ENCODE peak calls at places on chromosome 18, in six cellular contexts. One of them, this sample, is unnamed.

GRCh38 chr18:48829443-48830149 is 121.2 kb downstream of the SMAD7 start:
- DNase-seq in cardiac fibroblast: no peak
- DNase-seq in body of pancreas: no peak
- DNase-seq in H1: no peak
- DNase-seq in HCT116: no peak
- DNase-seq in transverse colon: no peak
- DNase-seq in this sample: no peak

GRCh38 chr18:47050468-47050867 is 15.0 kb upstream of the ELOA2 start:
- DNase-seq in cardiac fibroblast: peak; percentile 75
- DNase-seq in body of pancreas: peak; percentile 15
- DNase-seq in H1: no peak
- DNase-seq in HCT116: peak; percentile 54
- DNase-seq in transverse colon: no peak
- DNase-seq in this sample: peak; percentile 47

GRCh38 chr18:63470751-63471150 is 6.0 kb upstream of the SERPINB5 start:
- DNase-seq in cardiac fibroblast: no peak
- DNase-seq in body of pancreas: no peak
- DNase-seq in H1: no peak
- DNase-seq in HCT116: no peak
- DNase-seq in transverse colon: no peak
- DNase-seq in this sample: no peak

GRCh38 chr18:45954070-45954712 is 12.9 kb downstream of the EPG5 start:
- DNase-seq in cardiac fibroblast: peak; percentile 95
- DNase-seq in body of pancreas: no peak
- DNase-seq in H1: no peak
- DNase-seq in HCT116: peak; percentile 7
- DNase-seq in transverse colon: no peak
- DNase-seq in this sample: peak; percentile 94

GRCh38 chr18:25805323-25805722 is 285.1 kb downstream of the SS18 start:
- DNase-seq in cardiac fibroblast: peak; percentile 51
- DNase-seq in body of pancreas: no peak
- DNase-seq in H1: no peak
- DNase-seq in HCT116: no peak
- DNase-seq in transverse colon: no peak
- DNase-seq in this sample: peak; percentile 42

GRCh38 chr18:79404567-79404910 is 8.8 kb downstream of the NFATC1 start:
- DNase-seq in cardiac fibroblast: no peak
- DNase-seq in body of pancreas: no peak
- DNase-seq in H1: no peak
- DNase-seq in HCT116: no peak
- DNase-seq in transverse colon: no peak
- DNase-seq in this sample: no peak

GRCh38 chr18:56556907-56557306 is 81.5 kb downstream of the TXNL1 start:
- DNase-seq in cardiac fibroblast: no peak
- DNase-seq in body of pancreas: no peak
- DNase-seq in H1: no peak
- DNase-seq in HCT116: no peak
- DNase-seq in transverse colon: no peak
- DNase-seq in this sample: no peak

GRCh38 chr18:10070581-10071000 is 156.8 kb downstream of the VAPA start:
- DNase-seq in cardiac fibroblast: no peak
- DNase-seq in body of pancreas: no peak
- DNase-seq in H1: no peak
- DNase-seq in HCT116: no peak
- DNase-seq in transverse colon: no peak
- DNase-seq in this sample: no peak

DNA sequence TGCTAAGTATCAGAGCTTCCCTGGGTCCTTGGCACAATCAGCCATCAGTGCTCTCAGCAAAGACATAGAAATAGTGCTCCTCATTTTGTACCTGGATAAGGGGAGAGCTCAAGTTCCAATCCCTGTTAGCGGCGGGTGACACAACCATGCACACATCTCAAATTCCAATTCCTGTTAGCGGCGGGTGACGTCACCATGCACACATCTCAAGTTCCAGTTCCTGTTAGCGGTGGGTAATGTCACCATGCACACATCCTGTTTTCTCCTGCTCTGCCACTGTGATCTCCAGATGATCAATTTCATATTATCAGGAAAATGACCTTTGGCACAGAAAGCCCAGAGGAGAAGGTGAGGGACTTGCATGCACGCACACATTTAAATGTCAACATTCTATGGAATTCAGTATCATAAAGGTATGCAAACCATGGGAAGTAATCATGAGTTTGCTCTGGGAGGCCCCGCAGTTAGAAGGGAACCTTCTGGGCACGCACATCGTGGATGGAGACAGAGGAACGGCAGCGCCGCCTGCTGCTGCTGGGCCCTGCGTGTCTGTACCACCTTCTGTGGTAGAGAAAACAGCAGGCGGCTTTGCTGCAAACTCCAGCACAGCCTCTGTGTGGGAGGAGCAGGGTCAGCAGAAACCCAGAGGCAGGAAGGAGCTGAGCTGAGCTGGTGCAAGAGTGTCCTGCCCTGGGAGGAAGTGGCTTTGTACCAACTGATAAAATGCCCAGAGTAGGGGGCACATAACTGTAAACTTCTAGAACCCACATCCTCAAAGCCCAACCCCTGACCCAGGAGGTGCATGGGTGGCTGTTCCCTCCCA is 77.8 kb downstream of the MBP start:
- DNase-seq in cardiac fibroblast: peak; percentile 87
- DNase-seq in body of pancreas: peak; percentile 61
- DNase-seq in H1: peak; percentile 33
- DNase-seq in HCT116: no peak
- DNase-seq in transverse colon: peak; percentile 82
- DNase-seq in this sample: peak; percentile 65
- TF ChIP-seq CTCF in cardiac fibroblast: peak; percentile 86
- TF ChIP-seq CTCF in body of pancreas: peak; percentile 31
- TF ChIP-seq CTCF in H1: peak; percentile 59
- TF ChIP-seq CTCF in HCT116: no peak
- TF ChIP-seq CTCF in transverse colon: peak; percentile 27
- TF ChIP-seq CTCF in this sample: peak; percentile 70

GRCh38 chr18:5397102-5397501 is 101.6 kb upstream of the ZBTB14 start:
- DNase-seq in cardiac fibroblast: no peak
- DNase-seq in body of pancreas: no peak
- DNase-seq in H1: no peak
- DNase-seq in HCT116: no peak
- DNase-seq in transverse colon: no peak
- DNase-seq in this sample: no peak

GRCh38 chr18:5388896-5389295 is 93.4 kb upstream of the ZBTB14 start:
- DNase-seq in cardiac fibroblast: no peak
- DNase-seq in body of pancreas: no peak
- DNase-seq in H1: no peak
- DNase-seq in HCT116: no peak
- DNase-seq in transverse colon: no peak
- DNase-seq in this sample: no peak

GRCh38 chr18:5393779-5394178 is 98.3 kb upstream of the ZBTB14 start:
- DNase-seq in cardiac fibroblast: peak; percentile 55
- DNase-seq in body of pancreas: no peak
- DNase-seq in H1: no peak
- DNase-seq in HCT116: no peak
- DNase-seq in transverse colon: no peak
- DNase-seq in this sample: no peak

GRCh38 chr18:5395860-5396448 is 100.4 kb upstream of the ZBTB14 start:
- DNase-seq in cardiac fibroblast: no peak
- DNase-seq in body of pancreas: no peak
- DNase-seq in H1: no peak
- DNase-seq in HCT116: no peak
- DNase-seq in transverse colon: no peak
- DNase-seq in this sample: no peak

GRCh38 chr18:5391427-5391826 is 95.9 kb upstream of the ZBTB14 start:
- DNase-seq in cardiac fibroblast: no peak
- DNase-seq in body of pancreas: no peak
- DNase-seq in H1: no peak
- DNase-seq in HCT116: no peak
- DNase-seq in transverse colon: no peak
- DNase-seq in this sample: no peak
- TF ChIP-seq CTCF in cardiac fibroblast: no peak
- TF ChIP-seq CTCF in body of pancreas: no peak
- TF ChIP-seq CTCF in H1: no peak
- TF ChIP-seq CTCF in HCT116: no peak
- TF ChIP-seq CTCF in transverse colon: no peak
- TF ChIP-seq CTCF in this sample: no peak

DNA sequence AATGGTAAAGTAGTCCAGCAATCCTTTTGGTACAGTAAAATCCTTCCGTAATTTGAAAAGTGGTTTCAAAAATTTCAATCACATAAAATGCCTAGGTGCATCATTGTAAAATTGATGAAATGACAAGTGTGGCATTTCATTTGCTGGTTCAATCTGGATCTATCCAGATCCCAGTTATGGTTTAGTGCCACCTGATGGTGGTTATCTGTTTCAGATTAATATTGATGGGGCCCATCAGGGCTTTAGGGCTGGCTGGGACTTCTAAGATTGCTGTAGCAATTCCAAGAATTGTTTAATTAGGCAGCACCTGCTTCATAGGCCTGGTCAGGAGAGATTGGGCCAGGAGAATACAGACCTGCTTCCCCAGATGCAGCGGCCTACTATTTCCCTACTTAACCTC is 55.5 kb upstream of the PIK3C3 start:
- DNase-seq in cardiac fibroblast: peak; percentile 8
- DNase-seq in body of pancreas: no peak
- DNase-seq in H1: no peak
- DNase-seq in HCT116: no peak
- DNase-seq in transverse colon: no peak
- DNase-seq in this sample: no peak
- TF ChIP-seq CTCF in cardiac fibroblast: peak; percentile 8
- TF ChIP-seq CTCF in body of pancreas: no peak
- TF ChIP-seq CTCF in H1: no peak
- TF ChIP-seq CTCF in HCT116: no peak
- TF ChIP-seq CTCF in transverse colon: no peak
- TF ChIP-seq CTCF in this sample: peak; percentile 54

DNA sequence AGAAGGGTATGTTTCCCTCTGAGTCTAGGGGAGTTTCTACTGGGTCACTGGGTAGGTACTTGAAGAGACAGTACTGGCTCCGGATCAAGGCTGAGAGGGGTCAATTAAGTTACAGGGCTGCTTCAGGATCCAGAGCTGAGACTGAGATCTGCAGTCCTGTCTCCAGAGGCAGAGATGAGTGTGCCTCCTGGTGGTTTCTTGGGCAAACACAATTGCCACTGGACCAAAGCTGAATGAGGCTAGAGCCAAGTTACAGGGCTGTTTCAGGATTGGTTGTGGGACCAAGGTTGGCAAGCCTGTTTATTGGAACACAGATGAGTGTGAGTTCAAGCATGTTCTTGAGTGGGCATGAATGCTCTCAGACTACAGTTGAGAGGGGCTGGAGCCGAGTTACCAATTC is 157.9 kb downstream of the ADCYAP1 start:
- DNase-seq in cardiac fibroblast: peak; percentile 33
- DNase-seq in body of pancreas: no peak
- DNase-seq in H1: no peak
- DNase-seq in HCT116: no peak
- DNase-seq in transverse colon: no peak
- DNase-seq in this sample: no peak
- TF ChIP-seq CTCF in cardiac fibroblast: peak; percentile 45
- TF ChIP-seq CTCF in body of pancreas: no peak
- TF ChIP-seq CTCF in H1: peak; percentile 51
- TF ChIP-seq CTCF in HCT116: peak; percentile 4
- TF ChIP-seq CTCF in transverse colon: no peak
- TF ChIP-seq CTCF in this sample: peak; percentile 17

DNA sequence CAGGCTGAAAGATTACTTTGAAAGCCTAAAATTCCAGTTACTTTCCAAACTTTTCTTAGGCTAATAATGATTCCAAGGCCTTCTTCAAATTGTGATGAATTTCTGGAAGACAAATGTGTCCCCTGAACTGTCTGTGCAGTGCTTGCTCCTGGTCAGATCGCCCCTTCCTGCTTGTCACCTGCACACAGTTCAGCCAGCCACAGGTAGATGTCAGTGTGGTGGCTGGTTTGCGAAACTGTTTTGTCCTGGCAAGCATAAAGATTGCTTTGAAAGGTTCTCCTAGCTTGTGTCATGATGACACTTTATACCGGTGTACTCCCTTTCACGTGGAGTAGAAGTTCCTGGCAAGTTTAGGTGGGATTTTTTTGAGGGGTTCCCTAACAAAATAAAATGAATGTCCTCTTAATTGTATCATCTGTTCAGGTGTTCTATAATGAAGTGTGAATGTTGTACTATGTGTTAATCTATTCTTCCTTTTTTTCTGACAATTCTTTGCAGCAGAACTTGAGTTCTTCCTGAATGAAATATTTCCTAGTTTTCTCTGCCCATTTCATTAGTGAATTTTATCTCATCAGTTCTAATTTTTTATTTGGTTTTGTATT is 298.8 kb downstream of the ZNF407 start:
- DNase-seq in cardiac fibroblast: peak; percentile 6
- DNase-seq in body of pancreas: peak; percentile 60
- DNase-seq in H1: no peak
- DNase-seq in HCT116: peak; percentile 51
- DNase-seq in transverse colon: peak; percentile 55
- DNase-seq in this sample: no peak
- TF ChIP-seq CTCF in cardiac fibroblast: no peak
- TF ChIP-seq CTCF in body of pancreas: peak; percentile 76
- TF ChIP-seq CTCF in H1: peak; percentile 78
- TF ChIP-seq CTCF in HCT116: peak; percentile 78
- TF ChIP-seq CTCF in transverse colon: peak; percentile 62
- TF ChIP-seq CTCF in this sample: peak; percentile 28

This sample was measured in HFFc6.